ENCODE peak calls at places on chromosomes 5 and 9, in nine cellular contexts. One of them, this sample, is unnamed.

GRCh38 chr5:24094081-24094480 is 550.7 kb downstream of the CDH10 start:
- DNase-seq in progenitor cell of endocrine pancreas: no peak
- DNase-seq in activated CD4-positive, CD25-positive, alpha-beta regulatory T cell treated with anti-CD3 and anti-CD28 coated beads, Interleukin-2, amount 50 U/mL, for 72 hours: no peak
- DNase-seq in T-helper 9 cell: no peak
- DNase-seq in pulmonary artery endothelial cell: no peak
- DNase-seq in Ammon's horn: no peak
- DNase-seq in activated T-cell treated with anti-CD3 and anti-CD28 coated beads, Interleukin-2, amount 50 U/mL, for 4 hours: no peak
- DNase-seq in neural progenitor cell: peak
- DNase-seq in activated CD8-positive, alpha-beta memory T cell treated with anti-CD3 and anti-CD28 coated beads for 4 hours: no peak
- DNase-seq in this sample: no peak

GRCh38 chr5:80259511-80260200 is 3.8 kb upstream of the SERINC5 start:
- DNase-seq in progenitor cell of endocrine pancreas: no peak
- DNase-seq in Ammon's horn: no peak
- DNase-seq in T-helper 9 cell: no peak
- DNase-seq in pulmonary artery endothelial cell: no peak
- DNase-seq in activated CD4-positive, CD25-positive, alpha-beta regulatory T cell treated with anti-CD3 and anti-CD28 coated beads, Interleukin-2, amount 50 U/mL, for 72 hours: no peak
- DNase-seq in activated CD8-positive, alpha-beta memory T cell treated with anti-CD3 and anti-CD28 coated beads for 4 hours: no peak
- DNase-seq in activated T-cell treated with anti-CD3 and anti-CD28 coated beads, Interleukin-2, amount 50 U/mL, for 4 hours: no peak
- DNase-seq in neural progenitor cell: no peak
- DNase-seq in this sample: no peak

GRCh38 chr5:142425286-142426065 is 100.7 kb upstream of the SPRY4 start:
- DNase-seq in activated T-cell treated with anti-CD3 and anti-CD28 coated beads, Interleukin-2, amount 50 U/mL, for 4 hours: no peak
- DNase-seq in pulmonary artery endothelial cell: no peak
- DNase-seq in progenitor cell of endocrine pancreas: no peak
- DNase-seq in activated CD4-positive, CD25-positive, alpha-beta regulatory T cell treated with anti-CD3 and anti-CD28 coated beads, Interleukin-2, amount 50 U/mL, for 72 hours: no peak
- DNase-seq in neural progenitor cell: no peak
- DNase-seq in Ammon's horn: no peak
- DNase-seq in activated CD8-positive, alpha-beta memory T cell treated with anti-CD3 and anti-CD28 coated beads for 4 hours: no peak
- DNase-seq in T-helper 9 cell: no peak
- DNase-seq in this sample: no peak

GRCh38 chr5:111092062-111092853 is at the start of gene WDR36:
- DNase-seq in activated CD8-positive, alpha-beta memory T cell treated with anti-CD3 and anti-CD28 coated beads for 4 hours: peak
- DNase-seq in progenitor cell of endocrine pancreas: peak
- DNase-seq in neural progenitor cell: peak
- DNase-seq in Ammon's horn: peak
- DNase-seq in T-helper 9 cell: peak
- DNase-seq in pulmonary artery endothelial cell: peak
- DNase-seq in activated T-cell treated with anti-CD3 and anti-CD28 coated beads, Interleukin-2, amount 50 U/mL, for 4 hours: peak
- DNase-seq in activated CD4-positive, CD25-positive, alpha-beta regulatory T cell treated with anti-CD3 and anti-CD28 coated beads, Interleukin-2, amount 50 U/mL, for 72 hours: peak
- DNase-seq in this sample: peak

GRCh38 chr5:153964201-153965101 is 74.3 kb downstream of the FAM114A2 start:
- DNase-seq in activated T-cell treated with anti-CD3 and anti-CD28 coated beads, Interleukin-2, amount 50 U/mL, for 4 hours: no peak
- DNase-seq in activated CD4-positive, CD25-positive, alpha-beta regulatory T cell treated with anti-CD3 and anti-CD28 coated beads, Interleukin-2, amount 50 U/mL, for 72 hours: no peak
- DNase-seq in pulmonary artery endothelial cell: no peak
- DNase-seq in T-helper 9 cell: no peak
- DNase-seq in progenitor cell of endocrine pancreas: no peak
- DNase-seq in activated CD8-positive, alpha-beta memory T cell treated with anti-CD3 and anti-CD28 coated beads for 4 hours: no peak
- DNase-seq in Ammon's horn: no peak
- DNase-seq in neural progenitor cell: no peak
- DNase-seq in this sample: no peak

GRCh38 chr9:90029996-90030395 is 425.2 kb downstream of the GADD45G start:
- DNase-seq in Ammon's horn: no peak
- DNase-seq in progenitor cell of endocrine pancreas: no peak
- DNase-seq in activated CD8-positive, alpha-beta memory T cell treated with anti-CD3 and anti-CD28 coated beads for 4 hours: no peak
- DNase-seq in activated CD4-positive, CD25-positive, alpha-beta regulatory T cell treated with anti-CD3 and anti-CD28 coated beads, Interleukin-2, amount 50 U/mL, for 72 hours: no peak
- DNase-seq in T-helper 9 cell: no peak
- DNase-seq in activated T-cell treated with anti-CD3 and anti-CD28 coated beads, Interleukin-2, amount 50 U/mL, for 4 hours: no peak
- DNase-seq in neural progenitor cell: no peak
- DNase-seq in pulmonary artery endothelial cell: no peak
- DNase-seq in this sample: no peak

GRCh38 chr9:16368425-16369087 is 501.9 kb downstream of the BNC2 start:
- DNase-seq in activated T-cell treated with anti-CD3 and anti-CD28 coated beads, Interleukin-2, amount 50 U/mL, for 4 hours: no peak
- DNase-seq in activated CD4-positive, CD25-positive, alpha-beta regulatory T cell treated with anti-CD3 and anti-CD28 coated beads, Interleukin-2, amount 50 U/mL, for 72 hours: no peak
- DNase-seq in activated CD8-positive, alpha-beta memory T cell treated with anti-CD3 and anti-CD28 coated beads for 4 hours: no peak
- DNase-seq in T-helper 9 cell: no peak
- DNase-seq in Ammon's horn: no peak
- DNase-seq in pulmonary artery endothelial cell: no peak
- DNase-seq in progenitor cell of endocrine pancreas: no peak
- DNase-seq in neural progenitor cell: no peak
- DNase-seq in this sample: no peak

GRCh38 chr9:133545494-133546286 is 11.2 kb downstream of the ADAMTSL2 start:
- DNase-seq in progenitor cell of endocrine pancreas: no peak
- DNase-seq in neural progenitor cell: no peak
- DNase-seq in activated CD8-positive, alpha-beta memory T cell treated with anti-CD3 and anti-CD28 coated beads for 4 hours: no peak
- DNase-seq in Ammon's horn: no peak
- DNase-seq in activated T-cell treated with anti-CD3 and anti-CD28 coated beads, Interleukin-2, amount 50 U/mL, for 4 hours: no peak
- DNase-seq in T-helper 9 cell: no peak
- DNase-seq in pulmonary artery endothelial cell: no peak
- DNase-seq in activated CD4-positive, CD25-positive, alpha-beta regulatory T cell treated with anti-CD3 and anti-CD28 coated beads, Interleukin-2, amount 50 U/mL, for 72 hours: no peak
- DNase-seq in this sample: no peak

GRCh38 chr9:14779566-14780022 is 57.1 kb upstream of the CER1 start:
- DNase-seq in activated CD4-positive, CD25-positive, alpha-beta regulatory T cell treated with anti-CD3 and anti-CD28 coated beads, Interleukin-2, amount 50 U/mL, for 72 hours: no peak
- DNase-seq in Ammon's horn: no peak
- DNase-seq in neural progenitor cell: no peak
- DNase-seq in pulmonary artery endothelial cell: no peak
- DNase-seq in activated CD8-positive, alpha-beta memory T cell treated with anti-CD3 and anti-CD28 coated beads for 4 hours: no peak
- DNase-seq in progenitor cell of endocrine pancreas: no peak
- DNase-seq in T-helper 9 cell: no peak
- DNase-seq in activated T-cell treated with anti-CD3 and anti-CD28 coated beads, Interleukin-2, amount 50 U/mL, for 4 hours: no peak
- DNase-seq in this sample: no peak

GRCh38 chr5:59356813-59357381 is 536.6 kb downstream of the PDE4D start:
- DNase-seq in neural progenitor cell: peak
- DNase-seq in progenitor cell of endocrine pancreas: no peak
- DNase-seq in T-helper 9 cell: no peak
- DNase-seq in activated T-cell treated with anti-CD3 and anti-CD28 coated beads, Interleukin-2, amount 50 U/mL, for 4 hours: no peak
- DNase-seq in Ammon's horn: peak
- DNase-seq in activated CD4-positive, CD25-positive, alpha-beta regulatory T cell treated with anti-CD3 and anti-CD28 coated beads, Interleukin-2, amount 50 U/mL, for 72 hours: no peak
- DNase-seq in pulmonary artery endothelial cell: no peak
- DNase-seq in activated CD8-positive, alpha-beta memory T cell treated with anti-CD3 and anti-CD28 coated beads for 4 hours: no peak
- DNase-seq in this sample: no peak

GRCh38 chr5:33939863-33940262 is 3.7 kb downstream of the RXFP3 start:
- DNase-seq in pulmonary artery endothelial cell: no peak
- DNase-seq in progenitor cell of endocrine pancreas: no peak
- DNase-seq in neural progenitor cell: no peak
- DNase-seq in activated T-cell treated with anti-CD3 and anti-CD28 coated beads, Interleukin-2, amount 50 U/mL, for 4 hours: no peak
- DNase-seq in Ammon's horn: peak
- DNase-seq in activated CD4-positive, CD25-positive, alpha-beta regulatory T cell treated with anti-CD3 and anti-CD28 coated beads, Interleukin-2, amount 50 U/mL, for 72 hours: no peak
- DNase-seq in activated CD8-positive, alpha-beta memory T cell treated with anti-CD3 and anti-CD28 coated beads for 4 hours: no peak
- DNase-seq in T-helper 9 cell: no peak
- DNase-seq in this sample: no peak

GRCh38 chr5:39902626-39903025 is 477.8 kb upstream of the DAB2 start:
- DNase-seq in Ammon's horn: no peak
- DNase-seq in activated CD4-positive, CD25-positive, alpha-beta regulatory T cell treated with anti-CD3 and anti-CD28 coated beads, Interleukin-2, amount 50 U/mL, for 72 hours: no peak
- DNase-seq in neural progenitor cell: no peak
- DNase-seq in progenitor cell of endocrine pancreas: no peak
- DNase-seq in T-helper 9 cell: no peak
- DNase-seq in activated T-cell treated with anti-CD3 and anti-CD28 coated beads, Interleukin-2, amount 50 U/mL, for 4 hours: no peak
- DNase-seq in pulmonary artery endothelial cell: no peak
- DNase-seq in activated CD8-positive, alpha-beta memory T cell treated with anti-CD3 and anti-CD28 coated beads for 4 hours: no peak
- DNase-seq in this sample: no peak

GRCh38 chr5:80254767-80255424 is 952 bp downstream of the SERINC5 start:
- DNase-seq in progenitor cell of endocrine pancreas: no peak
- DNase-seq in pulmonary artery endothelial cell: no peak
- DNase-seq in activated CD4-positive, CD25-positive, alpha-beta regulatory T cell treated with anti-CD3 and anti-CD28 coated beads, Interleukin-2, amount 50 U/mL, for 72 hours: no peak
- DNase-seq in Ammon's horn: peak
- DNase-seq in T-helper 9 cell: no peak
- DNase-seq in neural progenitor cell: no peak
- DNase-seq in activated T-cell treated with anti-CD3 and anti-CD28 coated beads, Interleukin-2, amount 50 U/mL, for 4 hours: no peak
- DNase-seq in activated CD8-positive, alpha-beta memory T cell treated with anti-CD3 and anti-CD28 coated beads for 4 hours: no peak
- DNase-seq in this sample: no peak

GRCh38 chr9:127154390-127155191 is 32.2 kb upstream of the ANGPTL2 start:
- DNase-seq in activated T-cell treated with anti-CD3 and anti-CD28 coated beads, Interleukin-2, amount 50 U/mL, for 4 hours: no peak
- DNase-seq in pulmonary artery endothelial cell: peak
- DNase-seq in Ammon's horn: peak
- DNase-seq in activated CD8-positive, alpha-beta memory T cell treated with anti-CD3 and anti-CD28 coated beads for 4 hours: no peak
- DNase-seq in activated CD4-positive, CD25-positive, alpha-beta regulatory T cell treated with anti-CD3 and anti-CD28 coated beads, Interleukin-2, amount 50 U/mL, for 72 hours: no peak
- DNase-seq in T-helper 9 cell: no peak
- DNase-seq in neural progenitor cell: no peak
- DNase-seq in progenitor cell of endocrine pancreas: no peak
- DNase-seq in this sample: no peak

GRCh38 chr5:139551490-139551889 is 9.6 kb upstream of the UBE2D2 start:
- DNase-seq in pulmonary artery endothelial cell: no peak
- DNase-seq in activated CD4-positive, CD25-positive, alpha-beta regulatory T cell treated with anti-CD3 and anti-CD28 coated beads, Interleukin-2, amount 50 U/mL, for 72 hours: no peak
- DNase-seq in T-helper 9 cell: no peak
- DNase-seq in Ammon's horn: no peak
- DNase-seq in activated T-cell treated with anti-CD3 and anti-CD28 coated beads, Interleukin-2, amount 50 U/mL, for 4 hours: no peak
- DNase-seq in activated CD8-positive, alpha-beta memory T cell treated with anti-CD3 and anti-CD28 coated beads for 4 hours: no peak
- DNase-seq in neural progenitor cell: no peak
- DNase-seq in progenitor cell of endocrine pancreas: no peak
- DNase-seq in this sample: no peak

GRCh38 chr5:93252165-93252564 is 328.9 kb downstream of the NR2F1-AS1 start:
- DNase-seq in activated CD4-positive, CD25-positive, alpha-beta regulatory T cell treated with anti-CD3 and anti-CD28 coated beads, Interleukin-2, amount 50 U/mL, for 72 hours: no peak
- DNase-seq in Ammon's horn: no peak
- DNase-seq in pulmonary artery endothelial cell: no peak
- DNase-seq in progenitor cell of endocrine pancreas: no peak
- DNase-seq in T-helper 9 cell: no peak
- DNase-seq in neural progenitor cell: peak
- DNase-seq in activated CD8-positive, alpha-beta memory T cell treated with anti-CD3 and anti-CD28 coated beads for 4 hours: no peak
- DNase-seq in activated T-cell treated with anti-CD3 and anti-CD28 coated beads, Interleukin-2, amount 50 U/mL, for 4 hours: no peak
- DNase-seq in this sample: no peak

GRCh38 chr9:132404228-132404881 is 2.3 kb downstream of the TTF1 start:
- DNase-seq in Ammon's horn: no peak
- DNase-seq in pulmonary artery endothelial cell: peak
- DNase-seq in neural progenitor cell: no peak
- DNase-seq in activated CD8-positive, alpha-beta memory T cell treated with anti-CD3 and anti-CD28 coated beads for 4 hours: no peak
- DNase-seq in T-helper 9 cell: no peak
- DNase-seq in activated T-cell treated with anti-CD3 and anti-CD28 coated beads, Interleukin-2, amount 50 U/mL, for 4 hours: no peak
- DNase-seq in activated CD4-positive, CD25-positive, alpha-beta regulatory T cell treated with anti-CD3 and anti-CD28 coated beads, Interleukin-2, amount 50 U/mL, for 72 hours: no peak
- DNase-seq in progenitor cell of endocrine pancreas: no peak
- DNase-seq in this sample: no peak

GRCh38 chr5:77337716-77338115 is 127.2 kb downstream of the PDE8B start:
- DNase-seq in T-helper 9 cell: no peak
- DNase-seq in activated CD4-positive, CD25-positive, alpha-beta regulatory T cell treated with anti-CD3 and anti-CD28 coated beads, Interleukin-2, amount 50 U/mL, for 72 hours: no peak
- DNase-seq in progenitor cell of endocrine pancreas: no peak
- DNase-seq in Ammon's horn: no peak
- DNase-seq in neural progenitor cell: peak
- DNase-seq in activated T-cell treated with anti-CD3 and anti-CD28 coated beads, Interleukin-2, amount 50 U/mL, for 4 hours: no peak
- DNase-seq in pulmonary artery endothelial cell: no peak
- DNase-seq in activated CD8-positive, alpha-beta memory T cell treated with anti-CD3 and anti-CD28 coated beads for 4 hours: no peak
- DNase-seq in this sample: no peak

GRCh38 chr5:111667128-111667756 is 89.8 kb downstream of the NREP start:
- DNase-seq in activated T-cell treated with anti-CD3 and anti-CD28 coated beads, Interleukin-2, amount 50 U/mL, for 4 hours: no peak
- DNase-seq in T-helper 9 cell: no peak
- DNase-seq in activated CD4-positive, CD25-positive, alpha-beta regulatory T cell treated with anti-CD3 and anti-CD28 coated beads, Interleukin-2, amount 50 U/mL, for 72 hours: no peak
- DNase-seq in pulmonary artery endothelial cell: no peak
- DNase-seq in neural progenitor cell: no peak
- DNase-seq in Ammon's horn: no peak
- DNase-seq in progenitor cell of endocrine pancreas: no peak
- DNase-seq in activated CD8-positive, alpha-beta memory T cell treated with anti-CD3 and anti-CD28 coated beads for 4 hours: no peak
- DNase-seq in this sample: no peak

GRCh38 chr5:148986636-148987035 is 76.2 kb downstream of the SH3TC2 start:
- DNase-seq in Ammon's horn: no peak
- DNase-seq in neural progenitor cell: no peak
- DNase-seq in progenitor cell of endocrine pancreas: no peak
- DNase-seq in pulmonary artery endothelial cell: no peak
- DNase-seq in T-helper 9 cell: no peak
- DNase-seq in activated T-cell treated with anti-CD3 and anti-CD28 coated beads, Interleukin-2, amount 50 U/mL, for 4 hours: no peak
- DNase-seq in activated CD8-positive, alpha-beta memory T cell treated with anti-CD3 and anti-CD28 coated beads for 4 hours: no peak
- DNase-seq in activated CD4-positive, CD25-positive, alpha-beta regulatory T cell treated with anti-CD3 and anti-CD28 coated beads, Interleukin-2, amount 50 U/mL, for 72 hours: no peak
- DNase-seq in this sample: no peak

GRCh38 chr5:151002250-151002649 is 18.1 kb upstream of the GPX3 start:
- DNase-seq in pulmonary artery endothelial cell: no peak
- DNase-seq in neural progenitor cell: peak
- DNase-seq in Ammon's horn: peak
- DNase-seq in activated CD8-positive, alpha-beta memory T cell treated with anti-CD3 and anti-CD28 coated beads for 4 hours: no peak
- DNase-seq in progenitor cell of endocrine pancreas: no peak
- DNase-seq in activated T-cell treated with anti-CD3 and anti-CD28 coated beads, Interleukin-2, amount 50 U/mL, for 4 hours: no peak
- DNase-seq in T-helper 9 cell: no peak
- DNase-seq in activated CD4-positive, CD25-positive, alpha-beta regulatory T cell treated with anti-CD3 and anti-CD28 coated beads, Interleukin-2, amount 50 U/mL, for 72 hours: no peak
- DNase-seq in this sample: no peak

GRCh38 chr5:124238350-124238749 is 508.1 kb downstream of the ZNF608 start:
- DNase-seq in Ammon's horn: no peak
- DNase-seq in activated T-cell treated with anti-CD3 and anti-CD28 coated beads, Interleukin-2, amount 50 U/mL, for 4 hours: no peak
- DNase-seq in pulmonary artery endothelial cell: no peak
- DNase-seq in activated CD8-positive, alpha-beta memory T cell treated with anti-CD3 and anti-CD28 coated beads for 4 hours: no peak
- DNase-seq in progenitor cell of endocrine pancreas: no peak
- DNase-seq in T-helper 9 cell: no peak
- DNase-seq in neural progenitor cell: no peak
- DNase-seq in activated CD4-positive, CD25-positive, alpha-beta regulatory T cell treated with anti-CD3 and anti-CD28 coated beads, Interleukin-2, amount 50 U/mL, for 72 hours: no peak
- DNase-seq in this sample: no peak

GRCh38 chr5:118687671-118688621 is 300.4 kb downstream of the DTWD2 start:
- DNase-seq in neural progenitor cell: no peak
- DNase-seq in activated CD8-positive, alpha-beta memory T cell treated with anti-CD3 and anti-CD28 coated beads for 4 hours: no peak
- DNase-seq in activated CD4-positive, CD25-positive, alpha-beta regulatory T cell treated with anti-CD3 and anti-CD28 coated beads, Interleukin-2, amount 50 U/mL, for 72 hours: no peak
- DNase-seq in T-helper 9 cell: no peak
- DNase-seq in Ammon's horn: no peak
- DNase-seq in pulmonary artery endothelial cell: no peak
- DNase-seq in progenitor cell of endocrine pancreas: no peak
- DNase-seq in activated T-cell treated with anti-CD3 and anti-CD28 coated beads, Interleukin-2, amount 50 U/mL, for 4 hours: no peak
- DNase-seq in this sample: no peak